ENCODE peak calls at places on chromosomes 11 and 22, in eight cellular contexts. Q is activated effector memory CD4-positive, alpha-beta T cell treated with anti-CD3 and anti-CD28 coated beads, Interleukin-2, amount 50 U/mL, for 16 hours; P is body of pancreas; R is transverse colon; K is lower lobe of right lung; X is NAMALWA; D is BJ; U is mucosa of gallbladder. G is an unnamed sample.

GRCh38 chr22:35411112-35411511 is 11.2 kb downstream of the MCM5 start:
- DNase-seq in U (no peak), X (peak; percentile 82), K (no peak), R (peak; percentile 29), D (no peak), P (peak; percentile 28), Q (no peak), G (no peak)

GRCh38 chr11:71156301-71156700 is 96.1 kb downstream of the SHANK2 start:
- DNase-seq in R (no peak), U (no peak), P (no peak), X (no peak), K (no peak), Q (peak; percentile 13), D (no peak), G (no peak)

GRCh38 chr11:111983187-111983986 is 41.8 kb upstream of the DLAT start:
- DNase-seq in P (peak; percentile 89), K (peak; percentile 68), U (peak; percentile 73), X (no peak), D (no peak), R (peak; percentile 79), Q (no peak), G (peak; percentile 78)

GRCh38 chr11:18700375-18700774 is 1.8 kb downstream of the TMEM86A start:
- DNase-seq in U (no peak), Q (no peak), P (no peak), D (no peak), K (no peak), X (no peak), R (no peak), G (no peak)

GRCh38 chr11:27473017-27473406 is 422 bp upstream of the LGR4 start:
- DNase-seq in Q (no peak), R (no peak), K (no peak), D (no peak), P (no peak), U (no peak), X (no peak), G (no peak)

GRCh38 chr22:29480512-29481264 is 670 bp downstream of the NEFH start:
- DNase-seq in K (peak; percentile 59), X (no peak), D (no peak), P (peak; percentile 20), U (peak; percentile 12), Q (peak; percentile 71), R (no peak), G (no peak)

GRCh38 chr11:76791861-76792260 is 8.7 kb downstream of the TSKU start:
- DNase-seq in X (no peak), K (no peak), D (no peak), Q (no peak), U (no peak), P (no peak), R (no peak), G (no peak)

GRCh38 chr22:36296690-36297089 is 43.8 kb downstream of the APOL1 start:
- DNase-seq in P (no peak), U (no peak), D (no peak), K (no peak), R (no peak), Q (no peak), X (no peak), G (no peak)

GRCh38 chr11:3202759-3203158 is 15.9 kb downstream of the MRGPRG start:
- DNase-seq in D (no peak), K (no peak), X (no peak), Q (no peak), R (peak; percentile 3), U (no peak), P (no peak), G (no peak)

GRCh38 chr11:116563713-116564050 is 209.1 kb downstream of the BUD13 start:
- DNase-seq in Q (no peak), X (no peak), D (no peak), U (no peak), R (no peak), K (no peak), P (no peak), G (no peak)

GRCh38 chr11:76265771-76266241 is 59.5 kb upstream of the WNT11 start:
- DNase-seq in D (no peak), U (peak; percentile 14), P (peak; percentile 57), K (no peak), Q (no peak), X (no peak), R (no peak), G (no peak)

GRCh38 chr11:4626207-4627105 is 10.8 kb upstream of the OR51D1 start:
- DNase-seq in P (peak; percentile 47), X (peak; percentile 82), K (no peak), R (peak; percentile 74), U (peak; percentile 39), D (no peak), Q (peak; percentile 68), G (peak; percentile 54)

GRCh38 chr11:70696076-70696475 is 297.7 kb downstream of the CTTN start:
- DNase-seq in U (no peak), P (peak; percentile 71), K (peak; percentile 1), R (no peak), D (no peak), X (no peak), Q (no peak), G (no peak)

GRCh38 chr22:19704355-19705015 is 9.8 kb upstream of the SEPTIN5 start:
- DNase-seq in P (no peak), U (no peak), Q (peak; percentile 44), R (no peak), X (no peak), K (no peak), D (no peak), G (peak; percentile 31)

GRCh38 chr11:93000511-93001476 is 31.3 kb downstream of the MTNR1B start:
- DNase-seq in P (no peak), U (no peak), K (no peak), X (no peak), D (peak; percentile 63), Q (no peak), R (no peak), G (no peak)

GRCh38 chr11:103537904-103538502 is 428.8 kb downstream of the DYNC2H1 start:
- DNase-seq in Q (no peak), D (no peak), U (no peak), K (no peak), X (peak; percentile 51), R (no peak), P (no peak), G (no peak)

G was measured in right lobe of liver.